ENCODE peak calls at places on chromosomes 5 and 9, in six cellular contexts. L is K562, R is HepG2, V is A549, D is GM12878, U is endothelial cell of umbilical vein. B is an unnamed sample.

GRCh38 chr5:143405747-143406098 is 2.2 kb upstream of the NR3C1 start:
- DNase-seq in L (no peak), R (no peak), V (no peak), D (no peak), U (no peak), B (no peak)

GRCh38 chr9:113589890-113590289 is 126.4 kb downstream of the RGS3 start:
- DNase-seq in L (peak), R (peak), V (no peak), D (no peak), U (peak), B (peak)

GRCh38 chr9:92671323-92671722 is 1.4 kb upstream of the IPPK start:
- DNase-seq in L (peak), R (peak), V (peak), D (no peak), U (peak), B (peak)

GRCh38 chr9:131258186-131258585 is 18.1 kb downstream of the FAM78A start:
- DNase-seq in L (peak), R (no peak), V (no peak), D (no peak), U (no peak), B (no peak)

GRCh38 chr5:140806834-140807775 is at the start of gene PCDHA4:
- DNase-seq in L (peak), R (peak), V (peak), D (no peak), U (peak), B (peak)

GRCh38 chr9:135992486-135993408 is 31.6 kb upstream of the UBAC1 start:
- DNase-seq in L (peak), R (peak), V (peak), D (no peak), U (peak), B (peak)

GRCh38 chr9:31253800-31254762 is 1130.4 kb upstream of the ACO1 start:
- DNase-seq in L (no peak), R (no peak), V (no peak), D (no peak), U (no peak), B (no peak)

GRCh38 chr9:4141201-4141750 is 158.6 kb downstream of the GLIS3 start:
- DNase-seq in L (no peak), R (no peak), V (no peak), D (no peak), U (no peak), B (no peak)

GRCh38 chr9:92984976-92985375 is 37.7 kb downstream of the FGD3 start:
- DNase-seq in L (no peak), R (no peak), V (no peak), D (no peak), U (no peak), B (no peak)

GRCh38 chr9:38026021-38026809 is 42.8 kb downstream of the SHB start:
- DNase-seq in L (peak), R (peak), V (peak), D (no peak), U (peak), B (peak)

GRCh38 chr9:132944294-132945185 is at the start of gene TSC1:
- DNase-seq in L (peak), R (peak), V (peak), D (peak), U (peak), B (peak)

GRCh38 chr5:110726249-110727024 is at the start of gene TMEM232:
- DNase-seq in L (peak), R (peak), V (peak), D (peak), U (peak), B (no peak)

DNA sequence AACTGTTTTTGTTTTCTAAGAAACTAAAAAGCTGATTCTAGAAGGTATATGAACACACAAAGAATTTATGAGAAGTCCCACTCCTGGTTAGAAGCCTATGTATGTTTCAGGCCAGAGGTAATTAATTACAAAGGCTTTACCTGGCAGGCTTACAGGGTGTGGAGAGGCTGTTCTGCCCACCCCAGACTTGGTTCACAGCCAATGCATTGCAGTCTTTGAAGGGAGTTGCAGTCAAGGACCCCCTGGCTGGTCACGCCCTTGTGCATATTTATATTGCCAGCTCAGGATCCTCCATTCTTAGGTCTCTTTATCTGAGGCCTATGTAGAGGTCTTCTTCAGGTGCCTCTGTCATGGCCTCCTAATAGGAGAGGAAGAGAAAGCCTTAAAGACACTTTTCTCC is 13.6 kb upstream of the PRSS3 start:
- DNase-seq in L (no peak), R (no peak), V (no peak), D (no peak), U (no peak), B (no peak)
- TF ChIP-seq MYC in L (no peak), R (no peak), V (no peak), D (no peak), U (no peak), B (no peak)

GRCh38 chr5:132283423-132284043 is 10.7 kb upstream of the SLC22A4 start:
- DNase-seq in L (no peak), R (peak), V (peak), D (no peak), U (peak), B (peak)
- TF ChIP-seq MYC in L (no peak), R (no peak), V (no peak), D (no peak), U (no peak), B (no peak)

GRCh38 chr9:79569814-79570448 is 1.8 kb upstream of the TLE4 start:
- DNase-seq in L (no peak), R (no peak), V (no peak), D (no peak), U (peak), B (no peak)

GRCh38 chr9:79567671-79568098 is 4.1 kb upstream of the TLE4 start:
- DNase-seq in L (no peak), R (no peak), V (no peak), D (no peak), U (no peak), B (no peak)

GRCh38 chr9:79568337-79569084 is 3.3 kb upstream of the TLE4 start:
- DNase-seq in L (no peak), R (no peak), V (no peak), D (no peak), U (no peak), B (no peak)

GRCh38 chr9:79562749-79563386 is 8.9 kb upstream of the TLE4 start:
- DNase-seq in L (no peak), R (no peak), V (no peak), D (no peak), U (peak), B (no peak)

GRCh38 chr9:79565245-79565644 is 6.5 kb upstream of the TLE4 start:
- DNase-seq in L (no peak), R (no peak), V (no peak), D (peak), U (no peak), B (no peak)
- TF ChIP-seq MYC in L (no peak), R (no peak), V (no peak), D (no peak), U (no peak), B (no peak)

GRCh38 chr9:112170235-112170634 is 4.9 kb downstream of the SUSD1 start:
- DNase-seq in L (peak), R (no peak), V (no peak), D (no peak), U (no peak), B (no peak)
- TF ChIP-seq MYC in L (no peak), R (no peak), V (no peak), D (no peak), U (no peak), B (no peak)

DNA sequence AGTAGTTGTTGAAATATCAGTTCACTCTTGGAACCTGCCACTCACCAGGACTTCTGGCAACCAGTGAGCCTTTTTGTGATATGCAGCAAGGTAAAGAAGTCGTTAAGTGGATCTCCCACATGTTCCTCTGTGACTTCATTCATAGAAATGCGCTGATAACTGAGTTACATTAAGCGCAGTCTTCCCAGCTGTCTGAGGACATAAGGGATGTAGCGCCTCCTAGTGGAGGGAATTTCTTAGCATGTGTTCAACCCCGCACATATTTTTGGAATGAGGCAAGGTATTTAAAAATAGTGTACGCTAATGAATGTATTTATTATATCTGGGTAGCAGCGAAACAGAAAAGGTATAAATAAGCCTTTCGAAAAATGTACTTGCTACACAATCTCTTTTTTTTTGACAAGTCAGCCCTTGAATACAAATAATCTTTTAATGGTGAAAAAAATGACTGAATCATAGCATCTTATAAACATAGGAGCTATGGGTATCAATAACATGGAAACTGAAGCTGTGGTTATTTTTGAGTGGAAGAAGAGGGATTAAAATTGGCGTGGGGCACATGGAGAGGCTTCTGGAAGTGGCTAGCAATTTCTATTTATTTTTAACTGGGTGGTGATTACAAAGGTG is 38.0 kb downstream of the PALM2AKAP2 start:
- DNase-seq in L (peak), R (peak), V (peak), D (peak), U (peak), B (peak)
- TF ChIP-seq MYC in L (no peak), R (no peak), V (no peak), D (no peak), U (no peak), B (peak)

GRCh38 chr5:149443210-149443609 is 64.1 kb upstream of the IL17B start:
- DNase-seq in L (no peak), R (no peak), V (no peak), D (no peak), U (no peak), B (no peak)
- TF ChIP-seq MYC in L (no peak), R (no peak), V (no peak), D (no peak), U (no peak), B (no peak)

DNA sequence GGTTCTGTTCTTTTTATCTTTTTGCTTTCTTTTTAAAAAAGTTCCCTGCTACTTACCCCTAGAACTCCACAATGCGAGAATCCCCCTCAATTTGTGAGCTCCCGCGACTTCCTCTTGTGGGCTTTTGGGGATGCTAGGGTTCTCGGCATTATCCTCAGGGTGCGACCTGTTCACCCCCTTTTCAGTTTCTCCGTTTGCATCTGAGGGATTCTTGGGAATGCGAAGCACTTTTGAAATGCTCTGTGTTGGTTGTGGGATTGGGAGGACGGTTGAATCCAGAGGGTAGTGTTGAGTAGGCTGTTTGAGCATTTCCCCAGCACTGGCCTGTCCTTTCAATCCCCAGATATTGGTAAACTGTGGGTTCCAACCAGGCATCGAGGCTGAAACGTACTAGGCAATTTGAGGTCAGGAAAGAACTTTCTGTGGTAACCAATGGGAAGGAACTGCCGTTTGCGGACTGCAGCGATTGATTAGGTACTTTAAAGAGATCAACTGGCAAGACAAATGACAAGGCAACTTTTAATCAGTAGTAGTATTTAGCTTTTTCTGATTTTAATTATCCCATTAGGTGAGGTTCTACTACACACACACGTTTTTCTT is 415 bp downstream of the XRCC4 start:
- DNase-seq in L (peak), R (peak), V (no peak), D (no peak), U (no peak), B (peak)
- TF ChIP-seq MYC in L (no peak), R (no peak), V (no peak), D (no peak), U (no peak), B (peak)

GRCh38 chr5:2847608-2848007 is 96.1 kb upstream of the IRX2 start:
- DNase-seq in L (no peak), R (no peak), V (no peak), D (no peak), U (no peak), B (no peak)

GRCh38 chr5:2851895-2852294 is 100.4 kb upstream of the IRX2 start:
- DNase-seq in L (no peak), R (no peak), V (no peak), D (no peak), U (no peak), B (no peak)

GRCh38 chr5:2852446-2852845 is 101.0 kb upstream of the IRX2 start:
- DNase-seq in L (no peak), R (no peak), V (no peak), D (no peak), U (no peak), B (no peak)

GRCh38 chr5:2848634-2849033 is 97.2 kb upstream of the IRX2 start:
- DNase-seq in L (no peak), R (no peak), V (no peak), D (no peak), U (no peak), B (no peak)

DNA sequence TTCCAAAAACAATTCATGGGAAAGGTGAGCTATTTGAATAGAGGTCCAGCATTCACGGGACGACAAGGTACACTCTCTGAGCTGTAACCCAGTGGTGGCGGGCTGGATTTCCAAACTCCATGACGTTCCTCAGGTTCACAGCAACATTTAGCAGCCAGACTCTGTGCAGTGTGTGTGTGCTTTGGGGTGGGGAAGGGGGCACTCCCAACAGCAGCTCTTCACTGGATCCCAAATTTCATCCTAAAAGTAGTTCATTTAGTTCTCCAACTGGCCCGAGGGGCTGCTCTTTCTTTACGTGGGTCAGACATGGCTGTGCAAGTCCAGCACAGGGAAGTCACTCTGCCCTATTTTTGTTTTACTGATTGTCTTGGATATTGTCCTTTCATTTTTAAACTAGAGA is 98.0 kb upstream of the IRX2 start:
- DNase-seq in L (no peak), R (no peak), V (no peak), D (no peak), U (no peak), B (no peak)
- TF ChIP-seq MYC in L (no peak), R (no peak), V (no peak), D (no peak), U (no peak), B (no peak)

B was measured in NB4.